ENCODE peak calls at places on chromosomes 4 and X, in five cellular contexts. One of them, this sample, is unnamed.

GRCh38 chrX:2627272-2627867 is 63.7 kb upstream of the CD99 start:
- DNase-seq in HCT116: peak; percentile 44
- DNase-seq in endothelial cell: no peak
- DNase-seq in lower lobe of right lung: no peak
- DNase-seq in HFFc6: no peak
- DNase-seq in this sample: no peak

GRCh38 chr4:68904786-68905185 is 46.8 kb downstream of the UGT2A3 start:
- DNase-seq in HCT116: no peak
- DNase-seq in endothelial cell: peak; percentile 7
- DNase-seq in lower lobe of right lung: no peak
- DNase-seq in HFFc6: no peak
- DNase-seq in this sample: no peak

GRCh38 chrX:475926-476723 is 89.4 kb upstream of the PPP2R3B start:
- DNase-seq in HCT116: no peak
- DNase-seq in endothelial cell: no peak
- DNase-seq in lower lobe of right lung: no peak
- DNase-seq in HFFc6: no peak
- DNase-seq in this sample: no peak

GRCh38 chr4:77095101-77095826 is 19.5 kb upstream of the CCNI start:
- DNase-seq in HCT116: peak; percentile 49
- DNase-seq in endothelial cell: peak; percentile 76
- DNase-seq in lower lobe of right lung: peak; percentile 88
- DNase-seq in HFFc6: peak; percentile 56
- DNase-seq in this sample: no peak

GRCh38 chr4:52586069-52586468 is 73.0 kb downstream of the USP46 start:
- DNase-seq in HCT116: no peak
- DNase-seq in endothelial cell: no peak
- DNase-seq in lower lobe of right lung: no peak
- DNase-seq in HFFc6: no peak
- DNase-seq in this sample: no peak

GRCh38 chr4:174503079-174503724 is 19.1 kb downstream of the HPGD start:
- DNase-seq in HCT116: no peak
- DNase-seq in endothelial cell: no peak
- DNase-seq in lower lobe of right lung: no peak
- DNase-seq in HFFc6: no peak
- DNase-seq in this sample: no peak

GRCh38 chr4:123077330-123077729 is 154.9 kb upstream of the NUDT6 start:
- DNase-seq in HCT116: no peak
- DNase-seq in endothelial cell: no peak
- DNase-seq in lower lobe of right lung: no peak
- DNase-seq in HFFc6: no peak
- DNase-seq in this sample: no peak

GRCh38 chr4:2818351-2818939 is 25.2 kb upstream of the ADD1 start:
- DNase-seq in HCT116: no peak
- DNase-seq in endothelial cell: no peak
- DNase-seq in lower lobe of right lung: no peak
- DNase-seq in HFFc6: no peak
- DNase-seq in this sample: no peak

GRCh38 chr4:10529256-10529890 is 72.1 kb upstream of the ZNF518B start:
- DNase-seq in HCT116: peak; percentile 60
- DNase-seq in endothelial cell: no peak
- DNase-seq in lower lobe of right lung: no peak
- DNase-seq in HFFc6: no peak
- DNase-seq in this sample: no peak

GRCh38 chr4:98627477-98627876 is 30.9 kb downstream of the TSPAN5 start:
- DNase-seq in HCT116: no peak
- DNase-seq in endothelial cell: no peak
- DNase-seq in lower lobe of right lung: no peak
- DNase-seq in HFFc6: no peak
- DNase-seq in this sample: no peak

GRCh38 chr4:26052663-26053534 is 138.9 kb downstream of the SMIM20 start:
- DNase-seq in HCT116: no peak
- DNase-seq in endothelial cell: no peak
- DNase-seq in lower lobe of right lung: no peak
- DNase-seq in HFFc6: no peak
- DNase-seq in this sample: no peak

GRCh38 chrX:152897216-152898144 is at the start of gene ZNF185:
- DNase-seq in HCT116: no peak
- DNase-seq in endothelial cell: peak; percentile 56
- DNase-seq in lower lobe of right lung: peak; percentile 79
- DNase-seq in HFFc6: no peak
- DNase-seq in this sample: no peak

GRCh38 chrX:9379697-9380551 is 84.9 kb upstream of the TBL1X start:
- DNase-seq in HCT116: peak; percentile 32
- DNase-seq in endothelial cell: no peak
- DNase-seq in lower lobe of right lung: no peak
- DNase-seq in HFFc6: peak; percentile 54
- DNase-seq in this sample: no peak

GRCh38 chr4:142043509-142043908 is 407.1 kb downstream of the IL15 start:
- DNase-seq in HCT116: no peak
- DNase-seq in endothelial cell: no peak
- DNase-seq in lower lobe of right lung: no peak
- DNase-seq in HFFc6: peak; percentile 68
- DNase-seq in this sample: no peak

GRCh38 chrX:77572322-77572721 is 125.1 kb downstream of the FGF16 start:
- DNase-seq in HCT116: no peak
- DNase-seq in endothelial cell: no peak
- DNase-seq in lower lobe of right lung: no peak
- DNase-seq in HFFc6: no peak
- DNase-seq in this sample: no peak

GRCh38 chr4:168955674-168956073 is 54.4 kb downstream of the CBR4 start:
- DNase-seq in HCT116: no peak
- DNase-seq in endothelial cell: no peak
- DNase-seq in lower lobe of right lung: no peak
- DNase-seq in HFFc6: peak; percentile 3
- DNase-seq in this sample: no peak

GRCh38 chr4:40881096-40881495 is 131.3 kb downstream of the NSUN7 start:
- DNase-seq in HCT116: no peak
- DNase-seq in endothelial cell: no peak
- DNase-seq in lower lobe of right lung: no peak
- DNase-seq in HFFc6: no peak
- DNase-seq in this sample: no peak

GRCh38 chr4:15600176-15600575 is 55.0 kb downstream of the FBXL5 start:
- DNase-seq in HCT116: no peak
- DNase-seq in endothelial cell: no peak
- DNase-seq in lower lobe of right lung: no peak
- DNase-seq in HFFc6: no peak
- DNase-seq in this sample: no peak

GRCh38 chr4:3246458-3247398 is 2.2 kb upstream of the MSANTD1 start:
- DNase-seq in HCT116: no peak
- DNase-seq in endothelial cell: no peak
- DNase-seq in lower lobe of right lung: no peak
- DNase-seq in HFFc6: no peak
- DNase-seq in this sample: no peak

GRCh38 chrX:41025926-41026325 is 59.3 kb upstream of the USP9X start:
- DNase-seq in HCT116: no peak
- DNase-seq in endothelial cell: no peak
- DNase-seq in lower lobe of right lung: no peak
- DNase-seq in HFFc6: no peak
- DNase-seq in this sample: peak; percentile 7

GRCh38 chr4:24598025-24598424 is 13.7 kb upstream of the DHX15 start:
- DNase-seq in HCT116: peak; percentile 58
- DNase-seq in endothelial cell: no peak
- DNase-seq in lower lobe of right lung: peak; percentile 80
- DNase-seq in HFFc6: no peak
- DNase-seq in this sample: no peak

GRCh38 chrX:150211988-150212387 is 151.1 kb upstream of the MAMLD1 start:
- DNase-seq in HCT116: no peak
- DNase-seq in endothelial cell: no peak
- DNase-seq in lower lobe of right lung: no peak
- DNase-seq in HFFc6: peak; percentile 9
- DNase-seq in this sample: no peak

GRCh38 chrX:119880552-119881437 is 9.2 kb downstream of the NDUFA1 start:
- DNase-seq in HCT116: peak; percentile 23
- DNase-seq in endothelial cell: peak; percentile 18
- DNase-seq in lower lobe of right lung: no peak
- DNase-seq in HFFc6: peak; percentile 52
- DNase-seq in this sample: no peak

GRCh38 chrX:138745215-138745614 is 33.7 kb upstream of the FGF13 start:
- DNase-seq in HCT116: no peak
- DNase-seq in endothelial cell: peak; percentile 51
- DNase-seq in lower lobe of right lung: no peak
- DNase-seq in HFFc6: peak; percentile 17
- DNase-seq in this sample: no peak

GRCh38 chrX:94178145-94178790 is 504.3 kb downstream of the FAM133A start:
- DNase-seq in HCT116: no peak
- DNase-seq in endothelial cell: no peak
- DNase-seq in lower lobe of right lung: no peak
- DNase-seq in HFFc6: peak; percentile 0
- DNase-seq in this sample: no peak

GRCh38 chr4:3354455-3354811 is 61.6 kb downstream of the RGS12 start:
- DNase-seq in HCT116: no peak
- DNase-seq in endothelial cell: no peak
- DNase-seq in lower lobe of right lung: no peak
- DNase-seq in HFFc6: no peak
- DNase-seq in this sample: no peak

GRCh38 chr4:5292091-5292490 is 240.8 kb downstream of the STK32B start:
- DNase-seq in HCT116: no peak
- DNase-seq in endothelial cell: no peak
- DNase-seq in lower lobe of right lung: no peak
- DNase-seq in HFFc6: no peak
- DNase-seq in this sample: no peak

GRCh38 chrX:13699183-13699826 is 10.4 kb downstream of the RAB9A start:
- DNase-seq in HCT116: no peak
- DNase-seq in endothelial cell: no peak
- DNase-seq in lower lobe of right lung: no peak
- DNase-seq in HFFc6: no peak
- DNase-seq in this sample: no peak

GRCh38 chr4:86034616-86035015 is 325.2 kb downstream of the MAPK10 start:
- DNase-seq in HCT116: no peak
- DNase-seq in endothelial cell: no peak
- DNase-seq in lower lobe of right lung: no peak
- DNase-seq in HFFc6: no peak
- DNase-seq in this sample: no peak

GRCh38 chr4:168600796-168601583 is 104.1 kb downstream of the PALLD start:
- DNase-seq in HCT116: peak; percentile 64
- DNase-seq in endothelial cell: no peak
- DNase-seq in lower lobe of right lung: no peak
- DNase-seq in HFFc6: no peak
- DNase-seq in this sample: no peak

GRCh38 chrX:103626855-103627254 is 1.9 kb upstream of the TCEAL1 start:
- DNase-seq in HCT116: no peak
- DNase-seq in endothelial cell: no peak
- DNase-seq in lower lobe of right lung: no peak
- DNase-seq in HFFc6: peak; percentile 47
- DNase-seq in this sample: no peak

GRCh38 chr4:21005647-21006046 is 305.4 kb downstream of the PACRGL start:
- DNase-seq in HCT116: no peak
- DNase-seq in endothelial cell: no peak
- DNase-seq in lower lobe of right lung: no peak
- DNase-seq in HFFc6: no peak
- DNase-seq in this sample: no peak

DNA sequence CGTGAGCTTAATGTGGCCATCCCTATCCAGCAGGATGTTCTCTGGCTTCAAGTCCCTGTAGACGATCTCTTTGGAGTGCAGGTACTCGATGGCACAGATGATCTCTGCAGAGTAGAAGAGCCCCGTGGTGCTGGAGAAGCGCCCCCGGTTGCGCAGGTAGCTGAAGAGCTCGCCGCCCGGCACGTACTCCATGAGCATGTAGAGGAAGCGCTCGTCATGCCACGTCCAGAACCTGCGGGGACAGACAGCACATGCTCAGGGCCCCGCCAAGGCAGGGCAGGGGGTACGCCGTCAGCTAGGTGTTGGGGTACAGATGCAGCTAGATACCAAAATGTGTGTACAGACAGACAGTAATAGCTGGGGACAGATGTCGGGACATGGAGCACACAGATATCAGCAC is 58.3 kb downstream of the PRKX start:
- DNase-seq in HCT116: no peak
- DNase-seq in endothelial cell: no peak
- DNase-seq in lower lobe of right lung: no peak
- DNase-seq in HFFc6: no peak
- DNase-seq in this sample: no peak
- TF ChIP-seq CTCF in HCT116: no peak
- TF ChIP-seq CTCF in endothelial cell: no peak
- TF ChIP-seq CTCF in lower lobe of right lung: no peak
- TF ChIP-seq CTCF in HFFc6: no peak
- TF ChIP-seq CTCF in this sample: no peak

DNA sequence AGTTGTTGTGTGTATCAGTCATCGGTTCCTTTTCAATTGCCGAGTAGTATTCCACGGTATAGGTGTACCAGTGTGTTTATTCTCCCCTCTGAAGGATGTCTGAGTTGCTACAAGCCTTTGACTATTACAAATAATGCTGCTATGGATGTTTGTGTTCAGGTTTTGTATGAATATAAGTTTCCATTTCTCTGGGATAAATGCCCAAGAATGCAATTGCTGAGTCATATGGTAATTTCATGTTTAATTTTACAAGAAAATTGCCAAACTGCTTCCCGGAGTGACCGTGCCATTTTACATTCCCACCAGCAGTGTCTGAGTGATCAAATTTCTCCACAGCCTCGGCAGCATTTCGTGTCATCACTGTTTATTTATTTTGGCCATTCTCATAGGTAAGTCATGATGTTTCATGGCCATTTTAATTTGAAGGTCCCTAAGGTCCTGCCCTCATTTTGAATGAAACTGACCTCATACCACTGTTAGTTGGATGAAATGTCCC is 73.9 kb downstream of the IRF2 start:
- DNase-seq in HCT116: no peak
- DNase-seq in endothelial cell: no peak
- DNase-seq in lower lobe of right lung: no peak
- DNase-seq in HFFc6: peak; percentile 89
- DNase-seq in this sample: no peak
- TF ChIP-seq CTCF in HCT116: no peak
- TF ChIP-seq CTCF in endothelial cell: no peak
- TF ChIP-seq CTCF in lower lobe of right lung: no peak
- TF ChIP-seq CTCF in HFFc6: peak; percentile 62
- TF ChIP-seq CTCF in this sample: peak; percentile 63

GRCh38 chr4:34723606-34724005 is 1520.7 kb downstream of the ARAP2 start:
- DNase-seq in HCT116: no peak
- DNase-seq in endothelial cell: no peak
- DNase-seq in lower lobe of right lung: no peak
- DNase-seq in HFFc6: no peak
- DNase-seq in this sample: no peak

GRCh38 chr4:34721835-34722234 is 1522.5 kb downstream of the ARAP2 start:
- DNase-seq in HCT116: no peak
- DNase-seq in endothelial cell: no peak
- DNase-seq in lower lobe of right lung: no peak
- DNase-seq in HFFc6: no peak
- DNase-seq in this sample: no peak

DNA sequence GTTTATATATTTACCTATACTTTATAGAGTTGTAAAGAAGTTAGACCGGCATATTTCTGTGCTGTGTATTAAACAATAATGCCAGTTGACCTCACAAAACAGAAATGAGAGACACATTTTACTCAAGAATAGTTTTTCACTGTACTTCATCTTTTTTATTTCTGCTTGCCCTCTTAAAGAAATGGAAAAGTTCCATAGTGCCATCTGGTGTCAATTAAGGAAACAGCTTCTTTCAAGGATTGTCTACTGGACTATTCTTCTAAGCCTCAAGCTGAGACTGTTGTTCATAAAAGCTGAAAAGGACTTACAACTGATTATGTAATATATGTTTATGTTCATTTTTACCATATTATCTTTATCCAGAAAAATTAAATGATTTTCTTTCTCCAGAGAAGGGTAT is 1523.8 kb downstream of the ARAP2 start:
- DNase-seq in HCT116: peak; percentile 27
- DNase-seq in endothelial cell: no peak
- DNase-seq in lower lobe of right lung: no peak
- DNase-seq in HFFc6: peak; percentile 8
- DNase-seq in this sample: no peak
- TF ChIP-seq CTCF in HCT116: peak; percentile 64
- TF ChIP-seq CTCF in endothelial cell: peak; percentile 61
- TF ChIP-seq CTCF in lower lobe of right lung: peak; percentile 38
- TF ChIP-seq CTCF in HFFc6: peak; percentile 76
- TF ChIP-seq CTCF in this sample: peak; percentile 76

GRCh38 chrX:12080265-12080664 is 58.0 kb upstream of the FRMPD4 start:
- DNase-seq in HCT116: no peak
- DNase-seq in endothelial cell: peak; percentile 11
- DNase-seq in lower lobe of right lung: no peak
- DNase-seq in HFFc6: peak; percentile 32
- DNase-seq in this sample: no peak
- TF ChIP-seq CTCF in HCT116: peak; percentile 34
- TF ChIP-seq CTCF in endothelial cell: peak; percentile 61
- TF ChIP-seq CTCF in lower lobe of right lung: peak; percentile 41
- TF ChIP-seq CTCF in HFFc6: peak; percentile 80
- TF ChIP-seq CTCF in this sample: peak; percentile 70